ENCODE peak calls at places on chromosomes 7 and 10, in nine cellular contexts. P, J, W, X, Q, N, L, F and E are unnamed samples.

GRCh38 chr7:158107806-158108205 is 479.8 kb downstream of the PTPRN2 start:
- DNase-seq in N (no peak), J (no peak), L (no peak), F (no peak), Q (no peak), P (no peak), W (no peak), X (no peak), E (no peak)

GRCh38 chr7:16129431-16130126 is 291.8 kb downstream of the CRPPA start:
- DNase-seq in N (peak; percentile 55), X (no peak), W (no peak), L (no peak), F (no peak), J (no peak), P (no peak), Q (no peak), E (no peak)

GRCh38 chr10:43383204-43383971 is 12.0 kb downstream of the FXYD4 start:
- DNase-seq in F (no peak), Q (no peak), J (no peak), W (peak; percentile 25), P (peak; percentile 45), X (no peak), N (no peak), L (no peak), E (no peak)

GRCh38 chr7:139548302-139549028 is 25.0 kb downstream of the CLEC2L start:
- DNase-seq in J (no peak), X (no peak), Q (no peak), L (no peak), N (no peak), F (no peak), W (no peak), P (no peak), E (no peak)

GRCh38 chr10:63713191-63714144 is 192.3 kb downstream of the REEP3 start:
- DNase-seq in F (peak; percentile 51), N (peak; percentile 88), X (no peak), L (no peak), J (peak; percentile 83), W (peak; percentile 91), P (peak; percentile 93), Q (no peak), E (no peak)

GRCh38 chr7:98354511-98355249 is 46.2 kb downstream of the BAIAP2L1 start:
- DNase-seq in X (no peak), P (no peak), N (peak; percentile 68), J (peak; percentile 84), W (no peak), L (no peak), Q (no peak), F (no peak), E (no peak)

GRCh38 chr7:120023494-120024167 is 249.3 kb upstream of the KCND2 start:
- DNase-seq in P (no peak), N (no peak), F (no peak), Q (no peak), W (no peak), L (no peak), X (no peak), J (no peak), E (no peak)

GRCh38 chr10:44619521-44619920 is 234.6 kb upstream of the CXCL12 start:
- DNase-seq in X (no peak), F (no peak), N (no peak), P (no peak), W (no peak), Q (no peak), L (no peak), J (no peak), E (no peak)

GRCh38 chr10:89469517-89469916 is 55.1 kb downstream of the IFIT5 start:
- DNase-seq in X (no peak), F (no peak), Q (no peak), P (no peak), N (peak; percentile 51), L (no peak), W (no peak), J (no peak), E (no peak)

GRCh38 chr10:89463846-89464537 is 49.6 kb downstream of the IFIT5 start:
- DNase-seq in X (no peak), J (no peak), F (no peak), P (no peak), Q (no peak), L (no peak), W (no peak), N (no peak), E (no peak)

GRCh38 chr10:89465196-89465595 is 50.8 kb downstream of the IFIT5 start:
- DNase-seq in F (no peak), N (no peak), Q (no peak), L (no peak), P (no peak), X (no peak), J (no peak), W (no peak), E (no peak)

GRCh38 chr10:89468625-89469024 is 54.3 kb downstream of the IFIT5 start:
- DNase-seq in N (no peak), P (no peak), Q (no peak), F (no peak), X (no peak), L (no peak), J (no peak), W (no peak), E (no peak)

DNA sequence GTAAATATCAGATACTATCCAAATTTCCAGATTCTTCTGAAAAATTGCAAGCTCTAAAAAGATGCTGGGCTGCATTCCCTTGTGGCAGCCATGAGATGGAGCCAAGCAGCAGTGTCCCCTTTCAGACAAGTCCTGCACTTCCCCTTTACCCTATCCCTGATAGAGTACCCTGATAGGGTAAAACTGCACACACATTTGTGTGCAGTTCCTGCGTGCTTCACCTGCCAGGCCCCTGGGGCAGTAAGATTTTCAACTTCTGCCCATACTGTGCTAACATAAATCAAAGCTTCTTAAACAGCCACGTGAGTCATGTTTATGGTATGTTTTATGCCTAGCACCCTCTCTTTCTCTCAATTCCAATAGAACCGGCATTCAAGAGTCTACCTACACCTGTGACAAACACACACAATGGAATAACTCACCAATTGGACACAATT is 52.2 kb downstream of the IFIT5 start:
- DNase-seq in F (no peak), X (no peak), W (no peak), P (no peak), N (peak; percentile 31), Q (peak; percentile 13), L (peak; percentile 35), J (no peak), E (no peak)
- TF ChIP-seq CTCF in F (peak; percentile 16), X (no peak), W (no peak), P (peak; percentile 28), N (peak; percentile 38), Q (peak; percentile 46), L (peak; percentile 31), J (no peak), E (peak; percentile 35)

DNA sequence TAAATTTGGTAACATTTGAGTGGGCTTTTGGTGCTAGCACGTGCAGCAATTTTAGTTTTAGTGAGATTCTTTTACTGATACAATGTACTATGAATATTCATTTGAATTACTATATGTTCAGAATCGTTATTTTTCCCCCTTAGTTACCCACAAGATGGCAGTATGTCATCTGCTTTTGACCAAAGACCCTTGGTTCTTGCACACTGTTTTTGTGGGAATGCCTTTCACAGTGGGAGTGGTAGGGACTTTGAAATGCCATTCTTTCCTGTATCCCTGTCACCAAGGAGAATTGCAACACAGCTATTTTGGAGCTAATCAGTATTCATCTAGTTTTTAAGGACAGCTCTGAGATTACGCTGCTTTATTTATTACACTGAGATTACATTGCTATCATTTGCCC is 40.6 kb downstream of the SEC23IP start:
- DNase-seq in J (no peak), P (no peak), F (no peak), N (peak; percentile 19), W (no peak), L (no peak), Q (peak; percentile 7), X (no peak), E (no peak)
- TF ChIP-seq CTCF in J (no peak), P (no peak), F (no peak), N (peak; percentile 3), W (no peak), L (no peak), Q (peak; percentile 75), X (no peak), E (no peak)

DNA sequence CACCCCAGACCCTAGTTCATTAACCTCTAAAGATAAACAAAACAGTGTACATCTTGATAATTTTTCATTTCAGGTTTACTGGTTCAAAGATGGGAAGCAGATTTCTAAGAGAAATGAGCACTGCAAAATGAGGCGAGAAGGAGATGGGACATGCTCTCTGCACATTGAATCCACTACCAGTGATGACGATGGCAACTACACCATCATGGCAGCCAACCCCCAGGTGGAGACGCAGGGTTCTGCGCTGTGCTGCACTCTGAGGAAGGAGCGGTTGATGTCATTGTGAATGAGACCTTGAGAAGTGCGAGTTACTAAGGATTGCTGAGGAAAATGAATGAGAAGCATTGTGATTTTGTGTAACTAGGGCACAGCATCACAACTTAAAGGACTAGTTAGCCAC is 37.6 kb downstream of the ATOH7 start:
- DNase-seq in F (no peak), L (no peak), Q (no peak), P (no peak), X (no peak), J (no peak), N (no peak), W (no peak), E (no peak)
- TF ChIP-seq CTCF in F (no peak), L (no peak), Q (no peak), P (no peak), X (no peak), J (no peak), N (no peak), W (no peak), E (no peak)

GRCh38 chr10:87619705-87620104 is 40.0 kb upstream of the PAPSS2 start:
- DNase-seq in W (no peak), J (no peak), N (no peak), P (no peak), L (no peak), X (no peak), Q (no peak), F (no peak), E (no peak)

GRCh38 chr10:87618470-87619423 is 40.9 kb upstream of the PAPSS2 start:
- DNase-seq in W (no peak), X (no peak), L (no peak), P (no peak), F (no peak), Q (no peak), J (peak; percentile 73), N (no peak), E (no peak)

GRCh38 chr10:87625658-87626057 is 34.0 kb upstream of the PAPSS2 start:
- DNase-seq in F (no peak), N (no peak), L (no peak), Q (no peak), X (no peak), P (no peak), W (no peak), J (no peak), E (no peak)

GRCh38 chr10:87623191-87623590 is 36.5 kb upstream of the PAPSS2 start:
- DNase-seq in N (no peak), Q (no peak), F (no peak), J (no peak), X (no peak), P (no peak), W (no peak), L (no peak), E (no peak)

DNA sequence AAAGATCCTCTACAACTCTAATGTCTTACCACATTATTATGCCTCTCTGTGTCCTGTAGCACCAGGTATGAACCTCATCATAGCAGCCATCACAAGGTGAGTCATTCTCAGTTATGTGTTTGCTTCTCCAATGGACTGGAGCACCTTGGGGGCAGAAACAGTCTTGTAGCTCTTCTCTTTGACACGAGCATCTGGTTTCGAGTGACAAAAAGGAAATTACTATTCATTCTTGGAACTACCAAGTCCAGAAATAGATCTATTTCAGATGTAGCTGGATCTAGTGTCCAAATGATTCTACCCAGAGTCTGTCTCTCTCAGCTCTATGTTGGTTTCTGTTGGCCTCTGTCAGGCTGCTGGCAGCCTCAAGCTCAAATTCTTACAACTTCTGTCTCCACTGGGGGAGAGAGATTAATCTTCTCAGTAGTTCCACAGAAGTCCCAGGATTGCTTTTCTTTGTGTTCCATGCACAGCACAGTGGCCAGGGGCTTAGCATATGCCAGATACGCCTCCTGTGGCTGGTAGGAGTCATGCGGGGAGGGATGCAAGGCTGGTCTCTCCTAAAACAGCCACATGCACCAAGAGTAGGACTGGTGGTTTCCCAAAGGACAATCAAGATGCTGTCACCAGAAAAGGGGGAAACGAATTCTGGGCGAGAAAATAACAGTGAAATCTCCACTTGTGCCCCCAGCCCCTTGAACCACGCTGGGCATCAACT is 37.2 kb upstream of the PAPSS2 start:
- DNase-seq in P (no peak), W (no peak), Q (no peak), X (no peak), N (no peak), L (peak; percentile 75), F (no peak), J (no peak), E (no peak)
- TF ChIP-seq CTCF in P (no peak), W (no peak), Q (no peak), X (no peak), N (no peak), L (peak; percentile 40), F (peak; percentile 34), J (no peak), E (no peak)